ENCODE peak calls at places on chromosomes 3 and 15, in nine cellular contexts. K is activated B cell treated with CpG ODN at 0.5 μM for 24 hours, X is H1, B is HL-60, N is WTC11, R is cardiac muscle cell, G is A549, T is colonic mucosa, C is hepatocyte. E is an unnamed sample.
A peak's percentile ranks its signal among the peaks of the same experiment; 100 is the strongest.

GRCh38 chr3:117128876-117129275 is 419.3 kb downstream of the TUSC7 start:
- DNase-seq in K (no peak), X (no peak), B (no peak), N (no peak), R (no peak), G (no peak), T (no peak), C (peak; percentile 19), E (no peak)

GRCh38 chr3:157071744-157072525 is 88.0 kb downstream of the CCNL1 start:
- DNase-seq in K (no peak), X (no peak), B (no peak), N (no peak), R (no peak), G (no peak), T (no peak), C (no peak), E (no peak)

GRCh38 chr3:14162178-14162577 is 16.2 kb downstream of the XPC start:
- DNase-seq in K (no peak), X (no peak), B (no peak), N (no peak), R (no peak), G (no peak), T (no peak), C (no peak), E (no peak)

GRCh38 chr3:53171827-53172505 is 11.0 kb downstream of the PRKCD start:
- DNase-seq in K (no peak), X (no peak), B (peak; percentile 92), N (peak; percentile 38), R (no peak), G (no peak), T (no peak), C (no peak), E (no peak)

GRCh38 chr3:160473233-160473632 is 23.6 kb upstream of the TRIM59 start:
- DNase-seq in K (no peak), X (no peak), B (no peak), N (no peak), R (no peak), G (no peak), T (no peak), C (no peak), E (no peak)

GRCh38 chr3:45994661-45995369 is 809 bp downstream of the FYCO1 start:
- DNase-seq in K (no peak), X (no peak), B (peak; percentile 36), N (peak; percentile 38), R (no peak), G (peak; percentile 13), T (peak; percentile 44), C (peak; percentile 19), E (no peak)

GRCh38 chr15:70092462-70092850 is 5.3 kb downstream of the TLE3 start:
- DNase-seq in K (no peak), X (no peak), B (no peak), N (no peak), R (no peak), G (no peak), T (no peak), C (no peak), E (no peak)

GRCh38 chr3:83321891-83322290 is 1560.4 kb upstream of the GBE1 start:
- DNase-seq in K (no peak), X (no peak), B (no peak), N (no peak), R (no peak), G (no peak), T (no peak), C (no peak), E (no peak)

GRCh38 chr3:16482194-16482769 is 31.2 kb downstream of the RFTN1 start:
- DNase-seq in K (no peak), X (no peak), B (no peak), N (no peak), R (no peak), G (no peak), T (no peak), C (no peak), E (no peak)

GRCh38 chr15:70475921-70476320 is 287.4 kb downstream of the UACA start:
- DNase-seq in K (no peak), X (no peak), B (no peak), N (no peak), R (no peak), G (no peak), T (no peak), C (no peak), E (no peak)

GRCh38 chr15:63703641-63704040 is 106.5 kb downstream of the FBXL22 start:
- DNase-seq in K (no peak), X (no peak), B (no peak), N (no peak), R (no peak), G (no peak), T (no peak), C (no peak), E (no peak)

GRCh38 chr3:186922790-186923189 is 7.5 kb upstream of the ST6GAL1 start:
- DNase-seq in K (no peak), X (no peak), B (no peak), N (no peak), R (no peak), G (no peak), T (no peak), C (no peak), E (no peak)

GRCh38 chr3:146078031-146078430 is 83.0 kb downstream of the PLOD2 start:
- DNase-seq in K (no peak), X (no peak), B (no peak), N (no peak), R (no peak), G (no peak), T (no peak), C (no peak), E (no peak)

GRCh38 chr3:116618138-116618537 is 91.4 kb upstream of the TUSC7 start:
- DNase-seq in K (no peak), X (no peak), B (no peak), N (no peak), R (no peak), G (no peak), T (no peak), C (no peak), E (no peak)

GRCh38 chr3:141499304-141499703 is 12.5 kb downstream of the RASA2 start:
- DNase-seq in K (no peak), X (no peak), B (no peak), N (no peak), R (no peak), G (no peak), T (no peak), C (no peak), E (no peak)
- TF ChIP-seq CTCF in K (no peak), X (no peak), B (no peak), N (no peak), R (no peak), G (no peak), T (no peak), C (no peak), E (no peak)

DNA sequence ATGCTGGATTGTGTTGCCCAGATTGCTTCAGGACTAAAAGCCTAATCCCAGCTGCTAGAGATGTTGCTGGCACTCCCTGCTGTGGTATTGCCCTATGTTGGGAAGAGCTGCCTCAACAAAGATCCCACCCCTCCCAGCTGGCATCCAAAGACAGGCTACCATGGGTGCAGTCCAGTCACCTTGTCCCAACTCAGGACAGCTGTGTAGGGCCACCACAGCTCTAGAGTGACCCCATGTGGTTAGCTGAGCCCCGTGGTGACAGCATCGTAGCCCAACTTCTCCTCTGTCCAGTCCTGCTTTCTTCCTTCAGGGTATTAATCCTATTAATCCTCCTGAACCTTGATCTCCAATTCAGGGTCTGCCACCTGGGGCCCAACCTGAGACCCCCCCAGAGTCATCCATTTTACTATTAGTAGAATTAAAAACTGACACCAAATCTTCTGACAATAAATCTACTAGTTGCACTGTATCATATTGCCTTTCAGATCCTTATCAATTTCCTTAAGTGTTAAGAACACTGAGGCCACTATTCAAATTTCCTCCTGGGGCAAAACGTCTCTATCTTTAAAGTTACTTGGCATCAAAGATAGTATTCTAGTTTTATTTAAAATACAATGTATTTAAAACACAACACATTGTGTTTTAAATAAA is 83.5 kb downstream of the AQP9 start:
- DNase-seq in K (no peak), X (no peak), B (no peak), N (peak; percentile 48), R (peak; percentile 13), G (peak; percentile 72), T (peak; percentile 21), C (no peak), E (peak; percentile 57)
- TF ChIP-seq CTCF in K (no peak), X (peak; percentile 66), B (peak; percentile 42), N (no peak), R (peak; percentile 68), G (peak; percentile 55), T (peak; percentile 16), C (peak; percentile 23), E (peak; percentile 84)

GRCh38 chr3:25021816-25022215 is 406.2 kb upstream of the RARB start:
- DNase-seq in K (no peak), X (no peak), B (no peak), N (no peak), R (no peak), G (no peak), T (no peak), C (peak; percentile 35), E (no peak)
- TF ChIP-seq CTCF in K (no peak), X (peak; percentile 35), B (no peak), N (no peak), R (peak; percentile 65), G (peak; percentile 41), T (no peak), C (peak; percentile 55), E (no peak)

GRCh38 chr15:44550734-44551133 is 13.8 kb downstream of the EIF3J start:
- DNase-seq in K (no peak), X (no peak), B (no peak), N (no peak), R (no peak), G (no peak), T (no peak), C (no peak), E (no peak)

GRCh38 chr15:44550256-44550655 is 13.3 kb downstream of the EIF3J start:
- DNase-seq in K (no peak), X (no peak), B (peak; percentile 35), N (no peak), R (no peak), G (no peak), T (no peak), C (no peak), E (no peak)

GRCh38 chr15:44541282-44541958 is 4.5 kb downstream of the EIF3J start:
- DNase-seq in K (no peak), X (no peak), B (no peak), N (no peak), R (no peak), G (no peak), T (no peak), C (peak; percentile 42), E (no peak)

DNA sequence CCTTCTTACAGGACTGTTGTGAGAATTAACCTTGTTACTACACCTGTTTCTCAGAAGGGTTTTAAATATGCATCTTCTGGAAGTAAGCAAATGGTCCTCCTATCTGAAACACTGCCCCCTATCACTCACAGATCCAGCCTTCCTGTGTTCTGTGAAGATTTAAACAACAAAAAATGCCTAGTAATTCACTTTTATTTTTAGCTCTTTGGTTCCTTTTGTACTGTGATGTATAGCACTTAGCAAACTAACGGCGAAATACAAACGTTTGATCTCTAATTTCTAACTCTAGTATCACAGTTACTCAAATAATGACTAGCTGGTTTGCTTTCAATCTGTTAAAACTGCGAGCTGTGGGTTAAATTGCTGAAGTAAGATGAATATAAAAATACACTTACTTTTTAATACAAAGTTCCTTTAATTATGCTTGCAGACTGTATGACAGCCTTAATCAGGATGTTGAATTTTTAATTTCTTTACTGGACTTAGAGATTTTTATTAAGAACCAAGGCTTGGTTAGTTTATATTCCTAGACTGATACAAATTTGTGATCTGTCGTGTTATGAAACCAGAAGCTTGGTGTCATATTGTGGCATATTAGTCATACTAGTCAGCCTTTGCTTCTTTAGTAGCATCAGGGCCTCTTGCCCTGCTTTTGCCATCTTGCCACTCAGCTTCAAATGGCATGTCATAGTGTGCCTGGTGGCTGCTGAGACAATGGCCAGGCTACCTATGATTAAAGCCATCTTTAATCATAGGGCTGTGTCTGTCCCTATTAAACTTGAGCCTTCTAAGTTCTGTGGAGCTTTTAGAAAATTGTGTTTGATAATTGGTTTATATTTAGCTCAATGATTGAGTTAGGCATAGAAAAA is 9.2 kb downstream of the EIF3J start:
- DNase-seq in K (no peak), X (no peak), B (no peak), N (no peak), R (no peak), G (no peak), T (no peak), C (no peak), E (peak; percentile 60)
- TF ChIP-seq CTCF in K (no peak), X (no peak), B (no peak), N (no peak), R (peak; percentile 39), G (peak; percentile 40), T (no peak), C (peak; percentile 34), E (peak; percentile 38)

E was measured in CD14-positive monocyte.